ENCODE peak calls at places on chromosomes 6 and 20, in seven cellular contexts. L is Peyer's patch, N is stomach, G is A549, A is suprapubic skin, Z is heart left ventricle, E is prostate gland. Y is an unnamed sample.

GRCh38 chr6:13722880-13723279 is 11.2 kb upstream of the RANBP9 start:
- DNase-seq in L (no peak), N (no peak), G (no peak), A (no peak), Z (no peak), E (no peak), Y (no peak)

GRCh38 chr6:38191418-38191817 is 371.9 kb downstream of the ZFAND3 start:
- DNase-seq in L (no peak), N (no peak), G (no peak), A (peak; percentile 60), Z (no peak), E (no peak), Y (no peak)

GRCh38 chr6:39225946-39226437 is 3.3 kb downstream of the KCNK5 start:
- DNase-seq in L (peak; percentile 42), N (no peak), G (no peak), A (no peak), Z (no peak), E (no peak), Y (no peak)

GRCh38 chr6:117440558-117441525 is 15.1 kb upstream of the ROS1 start:
- DNase-seq in L (no peak), N (no peak), G (peak; percentile 35), A (no peak), Z (no peak), E (no peak), Y (no peak)

GRCh38 chr6:108380876-108381275 is 86.0 kb downstream of the AFG1L start:
- DNase-seq in L (no peak), N (no peak), G (no peak), A (no peak), Z (no peak), E (no peak), Y (no peak)

GRCh38 chr6:15129872-15130271 is 116.0 kb upstream of the JARID2 start:
- DNase-seq in L (no peak), N (no peak), G (no peak), A (no peak), Z (no peak), E (no peak), Y (no peak)

GRCh38 chr6:115896538-115897129 is 164.1 kb downstream of the FRK start:
- DNase-seq in L (no peak), N (no peak), G (peak; percentile 8), A (no peak), Z (no peak), E (no peak), Y (no peak)

GRCh38 chr6:117677553-117678131 is 2.4 kb downstream of the NUS1 start:
- DNase-seq in L (no peak), N (no peak), G (no peak), A (no peak), Z (no peak), E (no peak), Y (no peak)

GRCh38 chr20:46575394-46575793 is 24.9 kb upstream of the OCSTAMP start:
- DNase-seq in L (no peak), N (no peak), G (no peak), A (no peak), Z (no peak), E (no peak), Y (no peak)

GRCh38 chr6:109428889-109429477 is 11.4 kb downstream of the PPIL6 start:
- DNase-seq in L (no peak), N (no peak), G (no peak), A (no peak), Z (no peak), E (no peak), Y (no peak)

GRCh38 chr6:113169484-113169883 is 687.7 kb upstream of the MARCKS start:
- DNase-seq in L (no peak), N (no peak), G (no peak), A (no peak), Z (no peak), E (no peak), Y (no peak)

GRCh38 chr20:8449120-8449519 is 317.1 kb downstream of the PLCB1 start:
- DNase-seq in L (no peak), N (no peak), G (no peak), A (no peak), Z (no peak), E (no peak), Y (no peak)

GRCh38 chr6:149723771-149724417 is 6.0 kb upstream of the LATS1 start:
- DNase-seq in L (peak; percentile 29), N (peak; percentile 44), G (peak; percentile 34), A (no peak), Z (no peak), E (peak; percentile 36), Y (no peak)

GRCh38 chr6:30689985-30690384 is 799 bp downstream of the NRM start:
- DNase-seq in L (no peak), N (no peak), G (no peak), A (no peak), Z (no peak), E (no peak), Y (no peak)

GRCh38 chr6:79233611-79234149 is 802 bp downstream of the HMGN3 start:
- DNase-seq in L (peak; percentile 78), N (peak; percentile 88), G (peak; percentile 74), A (peak; percentile 94), Z (peak; percentile 96), E (peak; percentile 85), Y (peak; percentile 68)

GRCh38 chr6:44576132-44576601 is 188.7 kb downstream of the CDC5L start:
- DNase-seq in L (no peak), N (no peak), G (no peak), A (no peak), Z (no peak), E (no peak), Y (no peak)

GRCh38 chr6:109322825-109323580 is 59.3 kb downstream of the CD164 start:
- DNase-seq in L (peak; percentile 18), N (no peak), G (no peak), A (no peak), Z (peak; percentile 39), E (peak; percentile 41), Y (no peak)

GRCh38 chr20:57064836-57065235 is 201.6 kb downstream of the BMP7 start:
- DNase-seq in L (no peak), N (no peak), G (no peak), A (no peak), Z (no peak), E (no peak), Y (no peak)

GRCh38 chr6:81075974-81076373 is 676.5 kb downstream of the TENT5A start:
- DNase-seq in L (no peak), N (no peak), G (no peak), A (no peak), Z (no peak), E (no peak), Y (no peak)
- TF ChIP-seq CTCF in L (no peak), N (no peak), G (no peak), A (no peak), Z (peak; percentile 52), E (no peak), Y (no peak)

DNA sequence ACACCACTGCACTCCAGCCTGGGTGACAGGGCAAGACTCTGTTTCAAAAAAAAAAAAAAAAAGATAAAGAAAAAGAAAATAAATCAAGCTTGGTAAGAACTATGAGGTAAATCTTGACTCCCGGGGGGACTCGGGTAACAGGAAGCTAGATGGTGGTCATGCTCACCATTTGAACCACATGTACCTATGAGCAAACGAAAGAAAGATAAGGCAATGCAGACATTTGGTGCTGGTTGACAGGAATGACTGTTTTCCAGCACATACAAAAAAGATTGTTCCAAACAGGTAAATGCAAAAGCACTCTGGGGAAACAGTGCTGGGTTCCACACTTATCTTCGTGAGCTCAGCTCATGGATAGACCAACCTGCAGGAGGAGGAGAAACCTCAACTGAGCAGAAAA is 22.8 kb upstream of the PTPN1 start:
- DNase-seq in L (no peak), N (no peak), G (no peak), A (no peak), Z (no peak), E (no peak), Y (no peak)
- TF ChIP-seq POLR2A in L (no peak), N (no peak), G (no peak), A (no peak), Z (no peak), E (no peak), Y (no peak)

DNA sequence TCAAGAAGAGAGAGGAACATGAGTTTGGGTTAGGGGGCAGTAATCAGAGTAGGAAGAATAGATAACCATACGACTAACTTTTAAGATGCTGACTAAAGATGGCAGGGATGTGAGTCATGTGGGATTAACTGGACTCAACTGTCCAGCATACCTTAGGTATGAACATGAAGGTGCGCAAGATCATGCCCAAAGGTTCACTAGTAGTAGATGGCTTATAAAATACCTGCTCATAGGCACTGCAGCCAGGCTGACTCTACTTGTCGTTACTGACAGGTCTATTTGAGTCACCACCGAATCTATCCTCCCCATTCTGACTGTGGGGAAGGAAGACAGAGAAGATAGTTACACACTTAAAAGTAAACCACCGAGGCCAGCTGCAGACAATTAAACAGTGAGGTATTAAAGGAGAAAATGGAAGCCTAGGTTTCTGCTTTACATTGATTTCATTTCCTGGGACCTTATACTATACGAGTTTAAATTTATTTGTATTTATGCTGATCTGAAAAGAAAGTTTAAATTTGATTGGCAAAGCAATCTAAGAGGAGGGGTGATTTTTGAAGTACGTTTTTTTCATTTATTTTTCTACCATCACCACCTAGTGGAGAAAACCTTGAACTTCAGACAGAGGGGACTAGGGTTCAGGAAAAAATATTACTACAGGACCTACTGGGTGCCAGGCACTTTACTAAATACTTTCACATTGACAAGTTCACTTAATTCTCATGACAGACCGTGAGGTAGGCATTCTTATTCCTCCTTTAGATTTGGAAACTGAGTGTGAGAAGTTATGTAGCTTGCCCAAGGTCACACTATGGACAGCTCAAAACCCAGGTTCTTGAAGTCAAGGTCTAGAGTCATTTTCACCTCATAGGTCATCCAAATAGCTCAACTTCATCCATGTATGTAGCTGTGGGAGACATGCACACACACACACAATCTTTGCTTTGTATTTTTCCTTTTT is 4.0 kb upstream of the WRNIP1 start:
- DNase-seq in L (no peak), N (no peak), G (no peak), A (no peak), Z (no peak), E (no peak), Y (no peak)
- TF ChIP-seq CTCF in L (peak; percentile 57), N (no peak), G (no peak), A (no peak), Z (peak; percentile 34), E (peak; percentile 5), Y (no peak)

DNA sequence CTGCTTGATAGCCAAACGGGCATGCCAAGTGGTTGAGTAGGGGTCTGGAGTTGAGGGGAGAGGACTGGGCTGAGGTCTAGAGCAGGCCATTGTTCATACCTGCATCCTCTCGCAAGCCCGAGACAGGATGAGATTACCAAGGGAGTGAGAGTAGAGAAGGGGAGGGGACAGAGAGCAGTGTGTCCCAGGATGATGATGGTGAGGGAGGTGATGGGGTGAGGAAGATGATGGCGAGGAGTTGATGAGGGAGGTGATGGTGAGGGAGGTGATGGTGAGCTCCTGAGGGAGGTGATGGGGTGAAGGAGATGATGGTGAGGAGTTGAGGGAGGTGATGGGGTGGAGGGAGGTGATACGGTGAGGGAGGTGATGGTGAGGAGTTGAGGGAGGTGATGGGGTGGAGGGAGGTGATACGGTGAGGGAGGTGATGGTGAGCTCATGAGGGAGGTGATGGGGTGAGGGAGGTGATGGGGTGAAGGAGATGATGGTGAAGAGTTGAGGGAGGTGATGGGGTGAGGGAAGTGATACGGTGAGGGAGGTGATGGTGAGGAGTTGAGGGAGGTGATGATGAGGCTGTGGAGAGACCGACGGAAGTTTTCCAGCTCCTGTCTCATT is 6.4 kb downstream of the TMEM181 start:
- DNase-seq in L (no peak), N (no peak), G (no peak), A (no peak), Z (no peak), E (no peak), Y (peak; percentile 34)
- TF ChIP-seq POLR2A in L (no peak), N (no peak), G (no peak), A (no peak), Z (no peak), E (no peak), Y (no peak)